ENCODE peak calls at places on chromosomes 11 and 22, in seven cellular contexts. One of them, this sample, is unnamed.

GRCh38 chr11:93694109-93694508 is 32.6 kb downstream of the CEP295 start:
- DNase-seq in CD8-positive, alpha-beta memory T cell: no peak
- DNase-seq in fibroblast of villous mesenchyme: no peak
- DNase-seq in dermis microvascular lymphatic vessel endothelial cell: no peak
- DNase-seq in ACHN: peak
- DNase-seq in effector memory CD4-positive, alpha-beta T cell: no peak
- DNase-seq in NK-92 treated with Interleukin-12 subunit alpha and Interleukin-12 subunit beta, amount 100 ng/mL, for 24 hours: no peak
- DNase-seq in this sample: no peak

GRCh38 chr11:58286249-58286648 is 18.2 kb upstream of the OR10W1 start:
- DNase-seq in CD8-positive, alpha-beta memory T cell: no peak
- DNase-seq in fibroblast of villous mesenchyme: peak
- DNase-seq in dermis microvascular lymphatic vessel endothelial cell: peak
- DNase-seq in ACHN: peak
- DNase-seq in effector memory CD4-positive, alpha-beta T cell: no peak
- DNase-seq in NK-92 treated with Interleukin-12 subunit alpha and Interleukin-12 subunit beta, amount 100 ng/mL, for 24 hours: no peak
- DNase-seq in this sample: peak

GRCh38 chr22:44191036-44191454 is 10.3 kb downstream of the PARVG start:
- DNase-seq in CD8-positive, alpha-beta memory T cell: peak
- DNase-seq in fibroblast of villous mesenchyme: no peak
- DNase-seq in dermis microvascular lymphatic vessel endothelial cell: no peak
- DNase-seq in ACHN: peak
- DNase-seq in effector memory CD4-positive, alpha-beta T cell: no peak
- DNase-seq in NK-92 treated with Interleukin-12 subunit alpha and Interleukin-12 subunit beta, amount 100 ng/mL, for 24 hours: no peak
- DNase-seq in this sample: peak

GRCh38 chr11:77617892-77618291 is 19.7 kb downstream of the CLNS1A start:
- DNase-seq in CD8-positive, alpha-beta memory T cell: no peak
- DNase-seq in fibroblast of villous mesenchyme: peak
- DNase-seq in dermis microvascular lymphatic vessel endothelial cell: no peak
- DNase-seq in ACHN: no peak
- DNase-seq in effector memory CD4-positive, alpha-beta T cell: no peak
- DNase-seq in NK-92 treated with Interleukin-12 subunit alpha and Interleukin-12 subunit beta, amount 100 ng/mL, for 24 hours: no peak
- DNase-seq in this sample: no peak

GRCh38 chr22:23098718-23099524 is 28.6 kb downstream of the GNAZ start:
- DNase-seq in CD8-positive, alpha-beta memory T cell: no peak
- DNase-seq in fibroblast of villous mesenchyme: no peak
- DNase-seq in dermis microvascular lymphatic vessel endothelial cell: peak
- DNase-seq in ACHN: no peak
- DNase-seq in effector memory CD4-positive, alpha-beta T cell: no peak
- DNase-seq in NK-92 treated with Interleukin-12 subunit alpha and Interleukin-12 subunit beta, amount 100 ng/mL, for 24 hours: no peak
- DNase-seq in this sample: no peak

GRCh38 chr11:81005595-81005994 is 1564.8 kb upstream of the TENM4 start:
- DNase-seq in CD8-positive, alpha-beta memory T cell: no peak
- DNase-seq in fibroblast of villous mesenchyme: peak
- DNase-seq in dermis microvascular lymphatic vessel endothelial cell: no peak
- DNase-seq in ACHN: peak
- DNase-seq in effector memory CD4-positive, alpha-beta T cell: no peak
- DNase-seq in NK-92 treated with Interleukin-12 subunit alpha and Interleukin-12 subunit beta, amount 100 ng/mL, for 24 hours: no peak
- DNase-seq in this sample: peak

GRCh38 chr22:41429946-41430332 is 16.7 kb downstream of the TOB2 start:
- DNase-seq in CD8-positive, alpha-beta memory T cell: no peak
- DNase-seq in fibroblast of villous mesenchyme: no peak
- DNase-seq in dermis microvascular lymphatic vessel endothelial cell: no peak
- DNase-seq in ACHN: no peak
- DNase-seq in effector memory CD4-positive, alpha-beta T cell: no peak
- DNase-seq in NK-92 treated with Interleukin-12 subunit alpha and Interleukin-12 subunit beta, amount 100 ng/mL, for 24 hours: no peak
- DNase-seq in this sample: no peak

GRCh38 chr11:76443254-76443935 is 1.4 kb upstream of the EMSY start:
- DNase-seq in CD8-positive, alpha-beta memory T cell: no peak
- DNase-seq in fibroblast of villous mesenchyme: peak
- DNase-seq in dermis microvascular lymphatic vessel endothelial cell: peak
- DNase-seq in ACHN: no peak
- DNase-seq in effector memory CD4-positive, alpha-beta T cell: no peak
- DNase-seq in NK-92 treated with Interleukin-12 subunit alpha and Interleukin-12 subunit beta, amount 100 ng/mL, for 24 hours: no peak
- DNase-seq in this sample: no peak

GRCh38 chr11:76237914-76238313 is 31.6 kb upstream of the WNT11 start:
- DNase-seq in CD8-positive, alpha-beta memory T cell: peak
- DNase-seq in fibroblast of villous mesenchyme: no peak
- DNase-seq in dermis microvascular lymphatic vessel endothelial cell: peak
- DNase-seq in ACHN: peak
- DNase-seq in effector memory CD4-positive, alpha-beta T cell: no peak
- DNase-seq in NK-92 treated with Interleukin-12 subunit alpha and Interleukin-12 subunit beta, amount 100 ng/mL, for 24 hours: no peak
- DNase-seq in this sample: no peak

GRCh38 chr22:36663581-36663980 is 40.0 kb downstream of the CACNG2 start:
- DNase-seq in CD8-positive, alpha-beta memory T cell: no peak
- DNase-seq in fibroblast of villous mesenchyme: no peak
- DNase-seq in dermis microvascular lymphatic vessel endothelial cell: no peak
- DNase-seq in ACHN: no peak
- DNase-seq in effector memory CD4-positive, alpha-beta T cell: no peak
- DNase-seq in NK-92 treated with Interleukin-12 subunit alpha and Interleukin-12 subunit beta, amount 100 ng/mL, for 24 hours: no peak
- DNase-seq in this sample: no peak

GRCh38 chr11:118341749-118342489 is 586 bp downstream of the CD3D start:
- DNase-seq in CD8-positive, alpha-beta memory T cell: no peak
- DNase-seq in fibroblast of villous mesenchyme: no peak
- DNase-seq in dermis microvascular lymphatic vessel endothelial cell: no peak
- DNase-seq in ACHN: no peak
- DNase-seq in effector memory CD4-positive, alpha-beta T cell: no peak
- DNase-seq in NK-92 treated with Interleukin-12 subunit alpha and Interleukin-12 subunit beta, amount 100 ng/mL, for 24 hours: no peak
- DNase-seq in this sample: no peak

GRCh38 chr11:3959015-3959917 is 103.8 kb downstream of the STIM1 start:
- DNase-seq in CD8-positive, alpha-beta memory T cell: no peak
- DNase-seq in fibroblast of villous mesenchyme: peak
- DNase-seq in dermis microvascular lymphatic vessel endothelial cell: peak
- DNase-seq in ACHN: peak
- DNase-seq in effector memory CD4-positive, alpha-beta T cell: no peak
- DNase-seq in NK-92 treated with Interleukin-12 subunit alpha and Interleukin-12 subunit beta, amount 100 ng/mL, for 24 hours: no peak
- DNase-seq in this sample: peak

GRCh38 chr11:15565846-15566245 is 451.1 kb downstream of the INSC start:
- DNase-seq in CD8-positive, alpha-beta memory T cell: no peak
- DNase-seq in fibroblast of villous mesenchyme: no peak
- DNase-seq in dermis microvascular lymphatic vessel endothelial cell: no peak
- DNase-seq in ACHN: no peak
- DNase-seq in effector memory CD4-positive, alpha-beta T cell: no peak
- DNase-seq in NK-92 treated with Interleukin-12 subunit alpha and Interleukin-12 subunit beta, amount 100 ng/mL, for 24 hours: no peak
- DNase-seq in this sample: no peak

GRCh38 chr11:16215352-16215751 is 141.0 kb downstream of the SOX6 start:
- DNase-seq in CD8-positive, alpha-beta memory T cell: no peak
- DNase-seq in fibroblast of villous mesenchyme: no peak
- DNase-seq in dermis microvascular lymphatic vessel endothelial cell: no peak
- DNase-seq in ACHN: no peak
- DNase-seq in effector memory CD4-positive, alpha-beta T cell: no peak
- DNase-seq in NK-92 treated with Interleukin-12 subunit alpha and Interleukin-12 subunit beta, amount 100 ng/mL, for 24 hours: no peak
- DNase-seq in this sample: no peak

GRCh38 chr22:25403284-25403606 is 161.2 kb upstream of the GRK3 start:
- DNase-seq in CD8-positive, alpha-beta memory T cell: no peak
- DNase-seq in fibroblast of villous mesenchyme: no peak
- DNase-seq in dermis microvascular lymphatic vessel endothelial cell: no peak
- DNase-seq in ACHN: no peak
- DNase-seq in effector memory CD4-positive, alpha-beta T cell: no peak
- DNase-seq in NK-92 treated with Interleukin-12 subunit alpha and Interleukin-12 subunit beta, amount 100 ng/mL, for 24 hours: no peak
- DNase-seq in this sample: no peak

GRCh38 chr22:20532256-20532993 is 25.0 kb downstream of the MED15 start:
- DNase-seq in CD8-positive, alpha-beta memory T cell: no peak
- DNase-seq in fibroblast of villous mesenchyme: peak
- DNase-seq in dermis microvascular lymphatic vessel endothelial cell: no peak
- DNase-seq in ACHN: no peak
- DNase-seq in effector memory CD4-positive, alpha-beta T cell: no peak
- DNase-seq in NK-92 treated with Interleukin-12 subunit alpha and Interleukin-12 subunit beta, amount 100 ng/mL, for 24 hours: no peak
- DNase-seq in this sample: no peak

GRCh38 chr11:8932564-8933180 is at the start of gene C11orf16:
- DNase-seq in CD8-positive, alpha-beta memory T cell: no peak
- DNase-seq in fibroblast of villous mesenchyme: no peak
- DNase-seq in dermis microvascular lymphatic vessel endothelial cell: no peak
- DNase-seq in ACHN: no peak
- DNase-seq in effector memory CD4-positive, alpha-beta T cell: no peak
- DNase-seq in NK-92 treated with Interleukin-12 subunit alpha and Interleukin-12 subunit beta, amount 100 ng/mL, for 24 hours: no peak
- DNase-seq in this sample: no peak

GRCh38 chr11:81255905-81256304 is 1477.8 kb downstream of the FAM181B start:
- DNase-seq in CD8-positive, alpha-beta memory T cell: no peak
- DNase-seq in fibroblast of villous mesenchyme: no peak
- DNase-seq in dermis microvascular lymphatic vessel endothelial cell: no peak
- DNase-seq in ACHN: no peak
- DNase-seq in effector memory CD4-positive, alpha-beta T cell: no peak
- DNase-seq in NK-92 treated with Interleukin-12 subunit alpha and Interleukin-12 subunit beta, amount 100 ng/mL, for 24 hours: no peak
- DNase-seq in this sample: no peak

GRCh38 chr11:65305501-65306268 is 9.0 kb upstream of the CDC42EP2 start:
- DNase-seq in CD8-positive, alpha-beta memory T cell: no peak
- DNase-seq in fibroblast of villous mesenchyme: peak
- DNase-seq in dermis microvascular lymphatic vessel endothelial cell: no peak
- DNase-seq in ACHN: no peak
- DNase-seq in effector memory CD4-positive, alpha-beta T cell: no peak
- DNase-seq in NK-92 treated with Interleukin-12 subunit alpha and Interleukin-12 subunit beta, amount 100 ng/mL, for 24 hours: no peak
- DNase-seq in this sample: no peak

GRCh38 chr11:2551131-2551530 is 106.3 kb downstream of the KCNQ1 start:
- DNase-seq in CD8-positive, alpha-beta memory T cell: peak
- DNase-seq in fibroblast of villous mesenchyme: peak
- DNase-seq in dermis microvascular lymphatic vessel endothelial cell: no peak
- DNase-seq in ACHN: no peak
- DNase-seq in effector memory CD4-positive, alpha-beta T cell: no peak
- DNase-seq in NK-92 treated with Interleukin-12 subunit alpha and Interleukin-12 subunit beta, amount 100 ng/mL, for 24 hours: no peak
- DNase-seq in this sample: no peak

GRCh38 chr11:92224394-92225205 is at the start of gene FAT3:
- DNase-seq in CD8-positive, alpha-beta memory T cell: no peak
- DNase-seq in fibroblast of villous mesenchyme: peak
- DNase-seq in dermis microvascular lymphatic vessel endothelial cell: peak
- DNase-seq in ACHN: peak
- DNase-seq in effector memory CD4-positive, alpha-beta T cell: no peak
- DNase-seq in NK-92 treated with Interleukin-12 subunit alpha and Interleukin-12 subunit beta, amount 100 ng/mL, for 24 hours: no peak
- DNase-seq in this sample: no peak

GRCh38 chr22:37896181-37896592 is 9.9 kb upstream of the MICALL1 start:
- DNase-seq in CD8-positive, alpha-beta memory T cell: peak
- DNase-seq in fibroblast of villous mesenchyme: peak
- DNase-seq in dermis microvascular lymphatic vessel endothelial cell: peak
- DNase-seq in ACHN: no peak
- DNase-seq in effector memory CD4-positive, alpha-beta T cell: peak
- DNase-seq in NK-92 treated with Interleukin-12 subunit alpha and Interleukin-12 subunit beta, amount 100 ng/mL, for 24 hours: peak
- DNase-seq in this sample: no peak

GRCh38 chr22:46744581-46744980 is 6.5 kb upstream of the CERK start:
- DNase-seq in CD8-positive, alpha-beta memory T cell: no peak
- DNase-seq in fibroblast of villous mesenchyme: no peak
- DNase-seq in dermis microvascular lymphatic vessel endothelial cell: no peak
- DNase-seq in ACHN: no peak
- DNase-seq in effector memory CD4-positive, alpha-beta T cell: no peak
- DNase-seq in NK-92 treated with Interleukin-12 subunit alpha and Interleukin-12 subunit beta, amount 100 ng/mL, for 24 hours: no peak
- DNase-seq in this sample: no peak

GRCh38 chr11:9663699-9664275 is at the start of gene SWAP70:
- DNase-seq in CD8-positive, alpha-beta memory T cell: peak
- DNase-seq in fibroblast of villous mesenchyme: peak
- DNase-seq in dermis microvascular lymphatic vessel endothelial cell: peak
- DNase-seq in ACHN: peak
- DNase-seq in effector memory CD4-positive, alpha-beta T cell: peak
- DNase-seq in NK-92 treated with Interleukin-12 subunit alpha and Interleukin-12 subunit beta, amount 100 ng/mL, for 24 hours: peak
- DNase-seq in this sample: peak

GRCh38 chr22:50148991-50149721 is 21.4 kb upstream of the PANX2 start:
- DNase-seq in CD8-positive, alpha-beta memory T cell: peak
- DNase-seq in fibroblast of villous mesenchyme: no peak
- DNase-seq in dermis microvascular lymphatic vessel endothelial cell: peak
- DNase-seq in ACHN: peak
- DNase-seq in effector memory CD4-positive, alpha-beta T cell: peak
- DNase-seq in NK-92 treated with Interleukin-12 subunit alpha and Interleukin-12 subunit beta, amount 100 ng/mL, for 24 hours: peak
- DNase-seq in this sample: no peak

GRCh38 chr11:117837070-117837776 is 12.7 kb upstream of the FXYD2 start:
- DNase-seq in CD8-positive, alpha-beta memory T cell: peak
- DNase-seq in fibroblast of villous mesenchyme: no peak
- DNase-seq in dermis microvascular lymphatic vessel endothelial cell: no peak
- DNase-seq in ACHN: no peak
- DNase-seq in effector memory CD4-positive, alpha-beta T cell: no peak
- DNase-seq in NK-92 treated with Interleukin-12 subunit alpha and Interleukin-12 subunit beta, amount 100 ng/mL, for 24 hours: no peak
- DNase-seq in this sample: no peak

GRCh38 chr11:64650923-64651523 is 60.0 kb downstream of the SLC22A12 start:
- DNase-seq in CD8-positive, alpha-beta memory T cell: no peak
- DNase-seq in fibroblast of villous mesenchyme: peak
- DNase-seq in dermis microvascular lymphatic vessel endothelial cell: peak
- DNase-seq in ACHN: peak
- DNase-seq in effector memory CD4-positive, alpha-beta T cell: no peak
- DNase-seq in NK-92 treated with Interleukin-12 subunit alpha and Interleukin-12 subunit beta, amount 100 ng/mL, for 24 hours: no peak
- DNase-seq in this sample: peak

GRCh38 chr22:42294034-42294985 is 23.9 kb upstream of the TCF20 start:
- DNase-seq in CD8-positive, alpha-beta memory T cell: no peak
- DNase-seq in fibroblast of villous mesenchyme: peak
- DNase-seq in dermis microvascular lymphatic vessel endothelial cell: peak
- DNase-seq in ACHN: peak
- DNase-seq in effector memory CD4-positive, alpha-beta T cell: no peak
- DNase-seq in NK-92 treated with Interleukin-12 subunit alpha and Interleukin-12 subunit beta, amount 100 ng/mL, for 24 hours: no peak
- DNase-seq in this sample: peak

GRCh38 chr22:29030016-29030617 is 31.5 kb downstream of the C22orf31 start:
- DNase-seq in CD8-positive, alpha-beta memory T cell: no peak
- DNase-seq in fibroblast of villous mesenchyme: peak
- DNase-seq in dermis microvascular lymphatic vessel endothelial cell: peak
- DNase-seq in ACHN: peak
- DNase-seq in effector memory CD4-positive, alpha-beta T cell: no peak
- DNase-seq in NK-92 treated with Interleukin-12 subunit alpha and Interleukin-12 subunit beta, amount 100 ng/mL, for 24 hours: no peak
- DNase-seq in this sample: peak

GRCh38 chr11:1748467-1749019 is 1.9 kb downstream of the IFITM10 start:
- DNase-seq in CD8-positive, alpha-beta memory T cell: no peak
- DNase-seq in fibroblast of villous mesenchyme: no peak
- DNase-seq in dermis microvascular lymphatic vessel endothelial cell: no peak
- DNase-seq in ACHN: no peak
- DNase-seq in effector memory CD4-positive, alpha-beta T cell: no peak
- DNase-seq in NK-92 treated with Interleukin-12 subunit alpha and Interleukin-12 subunit beta, amount 100 ng/mL, for 24 hours: no peak
- DNase-seq in this sample: no peak

GRCh38 chr11:27184458-27185312 is 144.1 kb downstream of the BBOX1 start:
- DNase-seq in CD8-positive, alpha-beta memory T cell: no peak
- DNase-seq in fibroblast of villous mesenchyme: no peak
- DNase-seq in dermis microvascular lymphatic vessel endothelial cell: no peak
- DNase-seq in ACHN: no peak
- DNase-seq in effector memory CD4-positive, alpha-beta T cell: no peak
- DNase-seq in NK-92 treated with Interleukin-12 subunit alpha and Interleukin-12 subunit beta, amount 100 ng/mL, for 24 hours: no peak
- DNase-seq in this sample: no peak

GRCh38 chr11:21931436-21932101 is 261.3 kb upstream of the ANO5 start:
- DNase-seq in CD8-positive, alpha-beta memory T cell: no peak
- DNase-seq in fibroblast of villous mesenchyme: no peak
- DNase-seq in dermis microvascular lymphatic vessel endothelial cell: no peak
- DNase-seq in ACHN: no peak
- DNase-seq in effector memory CD4-positive, alpha-beta T cell: no peak
- DNase-seq in NK-92 treated with Interleukin-12 subunit alpha and Interleukin-12 subunit beta, amount 100 ng/mL, for 24 hours: no peak
- DNase-seq in this sample: no peak

GRCh38 chr11:90252053-90252452 is 29.2 kb upstream of the CHORDC1 start:
- DNase-seq in CD8-positive, alpha-beta memory T cell: no peak
- DNase-seq in fibroblast of villous mesenchyme: no peak
- DNase-seq in dermis microvascular lymphatic vessel endothelial cell: peak
- DNase-seq in ACHN: no peak
- DNase-seq in effector memory CD4-positive, alpha-beta T cell: no peak
- DNase-seq in NK-92 treated with Interleukin-12 subunit alpha and Interleukin-12 subunit beta, amount 100 ng/mL, for 24 hours: no peak
- DNase-seq in this sample: no peak

GRCh38 chr22:38760477-38761201 is 4.8 kb upstream of the SUN2 start:
- DNase-seq in CD8-positive, alpha-beta memory T cell: no peak
- DNase-seq in fibroblast of villous mesenchyme: no peak
- DNase-seq in dermis microvascular lymphatic vessel endothelial cell: no peak
- DNase-seq in ACHN: no peak
- DNase-seq in effector memory CD4-positive, alpha-beta T cell: no peak
- DNase-seq in NK-92 treated with Interleukin-12 subunit alpha and Interleukin-12 subunit beta, amount 100 ng/mL, for 24 hours: no peak
- DNase-seq in this sample: peak

GRCh38 chr22:46600397-46600796 is 19.8 kb upstream of the GRAMD4 start:
- DNase-seq in CD8-positive, alpha-beta memory T cell: no peak
- DNase-seq in fibroblast of villous mesenchyme: no peak
- DNase-seq in dermis microvascular lymphatic vessel endothelial cell: no peak
- DNase-seq in ACHN: no peak
- DNase-seq in effector memory CD4-positive, alpha-beta T cell: no peak
- DNase-seq in NK-92 treated with Interleukin-12 subunit alpha and Interleukin-12 subunit beta, amount 100 ng/mL, for 24 hours: no peak
- DNase-seq in this sample: no peak

GRCh38 chr11:72584293-72584921 is 89.8 kb downstream of the PDE2A start:
- DNase-seq in CD8-positive, alpha-beta memory T cell: peak
- DNase-seq in fibroblast of villous mesenchyme: peak
- DNase-seq in dermis microvascular lymphatic vessel endothelial cell: no peak
- DNase-seq in ACHN: no peak
- DNase-seq in effector memory CD4-positive, alpha-beta T cell: peak
- DNase-seq in NK-92 treated with Interleukin-12 subunit alpha and Interleukin-12 subunit beta, amount 100 ng/mL, for 24 hours: no peak
- DNase-seq in this sample: peak

GRCh38 chr22:48899523-48900326 is 927.9 kb downstream of the BRD1 start:
- DNase-seq in CD8-positive, alpha-beta memory T cell: no peak
- DNase-seq in fibroblast of villous mesenchyme: no peak
- DNase-seq in dermis microvascular lymphatic vessel endothelial cell: no peak
- DNase-seq in ACHN: no peak
- DNase-seq in effector memory CD4-positive, alpha-beta T cell: no peak
- DNase-seq in NK-92 treated with Interleukin-12 subunit alpha and Interleukin-12 subunit beta, amount 100 ng/mL, for 24 hours: no peak
- DNase-seq in this sample: no peak

GRCh38 chr22:20807315-20807752 is 33.4 kb downstream of the SERPIND1 start:
- DNase-seq in CD8-positive, alpha-beta memory T cell: no peak
- DNase-seq in fibroblast of villous mesenchyme: peak
- DNase-seq in dermis microvascular lymphatic vessel endothelial cell: no peak
- DNase-seq in ACHN: peak
- DNase-seq in effector memory CD4-positive, alpha-beta T cell: no peak
- DNase-seq in NK-92 treated with Interleukin-12 subunit alpha and Interleukin-12 subunit beta, amount 100 ng/mL, for 24 hours: no peak
- DNase-seq in this sample: peak